ENCODE peak calls at places on chromosomes 12 and 14, in nine cellular contexts. I is dorsolateral prefrontal cortex, E is fibroblast of lung, C is IMR-90, D is heart left ventricle, U is body of pancreas, G is stomach, J is mammary epithelial cell, R is gastrocnemius medialis. Z is an unnamed sample.

GRCh38 chr12:2291182-2291832 is 238.5 kb downstream of the CACNA1C start:
- DNase-seq in I (no peak), R (no peak), D (no peak), C (no peak), J (peak; percentile 16), G (no peak), E (peak; percentile 41), U (no peak), Z (peak; percentile 19)

GRCh38 chr12:46267618-46268348 is 1.1 kb downstream of the SLC38A1 start:
- DNase-seq in R (no peak), U (peak; percentile 24), D (no peak), I (no peak), J (peak; percentile 35), E (peak; percentile 22), G (no peak), C (peak; percentile 24), Z (no peak)

GRCh38 chr12:57522887-57523705 is 472 bp downstream of the MBD6 start:
- DNase-seq in I (no peak), R (peak; percentile 43), C (peak; percentile 49), J (peak; percentile 23), D (peak; percentile 78), E (peak; percentile 75), U (peak; percentile 55), G (peak; percentile 48), Z (peak; percentile 29)

GRCh38 chr12:80413462-80413861 is 30.6 kb upstream of the PTPRQ start:
- DNase-seq in R (no peak), J (no peak), E (no peak), I (no peak), G (no peak), U (no peak), C (no peak), D (no peak), Z (no peak)

GRCh38 chr12:19700969-19701368 is 261.7 kb downstream of the AEBP2 start:
- DNase-seq in E (no peak), C (no peak), J (no peak), D (no peak), G (no peak), R (no peak), I (no peak), U (no peak), Z (no peak)

GRCh38 chr12:27226319-27226984 is 17.6 kb upstream of the STK38L start:
- DNase-seq in I (no peak), G (no peak), D (peak; percentile 50), R (no peak), U (no peak), E (no peak), J (peak; percentile 67), C (no peak), Z (peak; percentile 94)

GRCh38 chr12:95445884-95446482 is 28.0 kb upstream of the METAP2 start:
- DNase-seq in U (no peak), D (no peak), C (no peak), E (no peak), R (no peak), J (no peak), I (no peak), G (no peak), Z (no peak)

GRCh38 chr12:62720661-62721330 is 214.2 kb downstream of the PPM1H start:
- DNase-seq in J (no peak), E (peak; percentile 45), I (no peak), U (no peak), C (peak; percentile 83), D (peak; percentile 49), R (peak; percentile 44), G (no peak), Z (no peak)

GRCh38 chr12:1796515-1797010 is 23.8 kb upstream of the LRTM2 start:
- DNase-seq in E (no peak), G (peak; percentile 45), J (no peak), C (no peak), I (no peak), U (no peak), R (no peak), D (peak; percentile 57), Z (no peak)

GRCh38 chr14:105415481-105416428 is 3.9 kb upstream of the MTA1 start:
- DNase-seq in D (no peak), R (no peak), I (no peak), G (no peak), J (no peak), E (no peak), C (no peak), U (no peak), Z (no peak)

DNA sequence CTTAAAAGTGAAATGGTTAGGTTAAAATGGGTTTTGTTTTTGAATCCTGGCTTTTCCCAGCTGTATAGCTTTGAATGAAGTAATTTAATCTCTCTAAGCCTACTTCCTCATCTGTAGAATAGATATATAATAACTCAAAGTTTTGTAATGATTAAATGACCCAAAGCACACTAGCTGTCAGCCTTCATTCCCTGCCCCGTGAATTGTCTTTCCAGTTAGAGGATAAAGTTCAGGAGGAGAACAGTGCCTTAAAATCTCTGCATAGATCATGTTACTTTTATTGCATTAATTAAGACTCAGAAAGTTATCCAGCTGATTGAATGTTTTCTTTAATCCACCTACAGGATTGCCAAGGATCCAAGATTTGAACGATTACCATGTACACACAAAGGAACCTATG is 19.4 kb downstream of the FCF1 start:
- DNase-seq in G (no peak), D (no peak), C (no peak), R (no peak), E (no peak), J (no peak), I (no peak), U (no peak), Z (no peak)
- H3K27me3 ChIP-seq in G (no peaks in the 10 kb centered on the region), D (no peaks in the 10 kb centered on the region), C (no peaks in the 10 kb centered on the region), R (no peaks in the 10 kb centered on the region), E (no peaks in the 10 kb centered on the region), J (no peaks in the 10 kb centered on the region), I (no peaks in the 10 kb centered on the region), U (no peaks in the 10 kb centered on the region), Z (no peaks in the 10 kb centered on the region)

GRCh38 chr12:14986449-14986848 is 13.6 kb downstream of the PDE6H start:
- DNase-seq in E (no peak), I (no peak), G (no peak), U (no peak), J (no peak), R (no peak), C (no peak), D (no peak), Z (no peak)

GRCh38 chr12:14984036-14984435 is 11.2 kb downstream of the PDE6H start:
- DNase-seq in R (no peak), C (no peak), D (no peak), J (no peak), U (no peak), G (no peak), E (no peak), I (no peak), Z (no peak)

GRCh38 chr12:14981049-14981448 is 8.2 kb downstream of the PDE6H start:
- DNase-seq in G (no peak), E (no peak), C (no peak), I (no peak), U (no peak), D (no peak), R (no peak), J (no peak), Z (no peak)

GRCh38 chr12:14982562-14982961 is 9.7 kb downstream of the PDE6H start:
- DNase-seq in U (no peak), J (no peak), I (no peak), D (no peak), G (no peak), E (peak; percentile 6), R (no peak), C (no peak), Z (no peak)

GRCh38 chr12:14982986-14983385 is 10.1 kb downstream of the PDE6H start:
- DNase-seq in U (no peak), E (no peak), D (no peak), R (no peak), C (no peak), G (no peak), J (no peak), I (no peak), Z (no peak)
- H3K4me3 ChIP-seq in U (no peak overlapping the region), E (no peak overlapping the region), D (no peak overlapping the region), R (no peak overlapping the region), C (no peak overlapping the region), G (no peak overlapping the region), J (no peak overlapping the region), I (no peak overlapping the region), Z (no peak overlapping the region)

GRCh38 chr12:116954700-116955381 is 44.1 kb downstream of the FBXW8 start:
- DNase-seq in D (peak; percentile 40), I (no peak), R (no peak), C (no peak), U (peak; percentile 32), E (peak; percentile 26), J (no peak), G (peak; percentile 74), Z (no peak)
- H3K27me3 ChIP-seq in D (no peaks in the 10 kb centered on the region), I (no peaks in the 10 kb centered on the region), R (no peaks in the 10 kb centered on the region), C (no peaks in the 10 kb centered on the region), U (no peaks in the 10 kb centered on the region), E (no peaks in the 10 kb centered on the region), J (no peaks in the 10 kb centered on the region), G (no peaks in the 10 kb centered on the region), Z (no peaks in the 10 kb centered on the region)

GRCh38 chr14:89660183-89660582 is 243.2 kb upstream of the FOXN3 start:
- DNase-seq in U (no peak), I (no peak), D (peak; percentile 45), E (peak; percentile 77), G (no peak), J (no peak), C (peak; percentile 84), R (peak; percentile 51), Z (no peak)

GRCh38 chr14:89657014-89657413 is 240.0 kb upstream of the FOXN3 start:
- DNase-seq in E (no peak), J (no peak), I (no peak), U (no peak), G (no peak), C (no peak), R (no peak), D (no peak), Z (no peak)

GRCh38 chr14:89654998-89655397 is 238.0 kb upstream of the FOXN3 start:
- DNase-seq in G (no peak), I (no peak), E (no peak), D (no peak), R (no peak), C (no peak), U (no peak), J (no peak), Z (no peak)

GRCh38 chr14:89661392-89661791 is 244.4 kb upstream of the FOXN3 start:
- DNase-seq in D (no peak), I (no peak), G (no peak), E (no peak), R (no peak), J (no peak), U (no peak), C (no peak), Z (no peak)

DNA sequence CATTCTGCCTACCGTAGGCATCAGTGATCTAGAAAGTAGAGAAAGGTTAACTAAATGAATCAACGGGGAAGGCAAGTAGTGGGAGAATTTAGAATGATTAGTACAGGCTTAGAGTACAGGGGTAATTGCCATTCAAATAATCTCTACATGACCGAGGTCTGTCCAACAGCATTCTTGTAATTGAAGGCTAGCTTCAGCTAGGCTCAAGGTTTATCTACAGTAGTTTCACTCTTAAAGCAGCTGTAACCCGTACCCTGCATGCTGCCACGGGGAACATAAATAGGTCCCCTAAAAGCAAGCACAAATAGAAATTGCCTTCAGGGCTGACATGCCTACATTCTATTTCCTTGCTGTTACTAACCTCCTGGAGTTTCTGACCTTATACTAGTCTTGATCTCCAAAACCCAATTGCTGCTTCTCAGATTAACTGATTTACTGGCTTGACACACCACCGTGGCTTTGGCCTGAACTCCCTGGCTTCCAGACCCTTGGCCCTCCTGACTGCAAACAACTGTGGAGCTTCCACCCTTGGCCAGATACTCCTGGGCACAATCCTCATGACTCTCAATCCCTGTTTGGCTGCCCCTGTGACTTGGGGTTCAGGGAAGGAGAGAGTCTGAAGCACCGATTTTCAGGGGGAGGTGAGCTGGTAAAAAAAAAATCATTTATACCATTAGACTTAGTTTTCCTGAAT is 242.1 kb upstream of the FOXN3 start:
- DNase-seq in U (no peak), E (no peak), J (no peak), D (no peak), C (no peak), G (no peak), I (no peak), R (peak; percentile 43), Z (no peak)
- H3K4me3 ChIP-seq in U (no peak overlapping the region), E (no peak overlapping the region), J (no peak overlapping the region), D (no peak overlapping the region), C (no peak overlapping the region), G (no peak overlapping the region), I (no peak overlapping the region), R (no peak overlapping the region), Z (no peak overlapping the region)